ENCODE peak calls at places on chromosome 2, in five cellular contexts. F, R, O, L and U are unnamed samples.

GRCh38 chr2:157257312-157258252 is at the start of gene GALNT5:
- DNase-seq in L (peak; percentile 74), R (no peak), F (no peak), O (no peak), U (no peak)

GRCh38 chr2:73730810-73731209 is 6.3 kb downstream of the TPRKB start:
- DNase-seq in F (no peak), L (no peak), O (peak; percentile 40), R (no peak), U (peak; percentile 64)

GRCh38 chr2:19739256-19739655 is 162.5 kb downstream of the TTC32 start:
- DNase-seq in R (no peak), O (no peak), L (peak; percentile 46), F (no peak), U (no peak)

GRCh38 chr2:11312770-11313471 is 31.5 kb downstream of the ROCK2 start:
- DNase-seq in R (no peak), O (no peak), L (no peak), F (no peak), U (no peak)

GRCh38 chr2:238638982-238639341 is 208.9 kb upstream of the TWIST2 start:
- DNase-seq in L (no peak), F (no peak), R (peak; percentile 87), O (no peak), U (no peak)

GRCh38 chr2:64748561-64748960 is 94.8 kb upstream of the SERTAD2 start:
- DNase-seq in R (no peak), O (no peak), L (no peak), F (no peak), U (no peak)

GRCh38 chr2:126543081-126543480 is 112.9 kb upstream of the GYPC start:
- DNase-seq in L (no peak), R (no peak), F (no peak), O (no peak), U (no peak)

GRCh38 chr2:38523728-38524437 is 78.8 kb downstream of the HNRNPLL start:
- DNase-seq in F (no peak), O (no peak), L (no peak), R (no peak), U (no peak)

GRCh38 chr2:159202568-159203071 is 83.9 kb downstream of the WDSUB1 start:
- DNase-seq in L (peak; percentile 100), F (no peak), O (peak; percentile 80), R (no peak), U (peak; percentile 34)

GRCh38 chr2:239721531-239721930 is 303.6 kb downstream of the NDUFA10 start:
- DNase-seq in L (no peak), F (no peak), O (no peak), R (no peak), U (no peak)

GRCh38 chr2:120852200-120852815 is 116.6 kb downstream of the GLI2 start:
- DNase-seq in R (no peak), F (no peak), L (no peak), O (no peak), U (no peak)

GRCh38 chr2:1636791-1637415 is 107.4 kb downstream of the PXDN start:
- DNase-seq in O (no peak), R (no peak), L (no peak), F (no peak), U (no peak)

GRCh38 chr2:32009479-32010256 is 1.1 kb downstream of the MEMO1 start:
- DNase-seq in F (no peak), R (no peak), L (no peak), O (peak; percentile 20), U (peak; percentile 40)

DNA sequence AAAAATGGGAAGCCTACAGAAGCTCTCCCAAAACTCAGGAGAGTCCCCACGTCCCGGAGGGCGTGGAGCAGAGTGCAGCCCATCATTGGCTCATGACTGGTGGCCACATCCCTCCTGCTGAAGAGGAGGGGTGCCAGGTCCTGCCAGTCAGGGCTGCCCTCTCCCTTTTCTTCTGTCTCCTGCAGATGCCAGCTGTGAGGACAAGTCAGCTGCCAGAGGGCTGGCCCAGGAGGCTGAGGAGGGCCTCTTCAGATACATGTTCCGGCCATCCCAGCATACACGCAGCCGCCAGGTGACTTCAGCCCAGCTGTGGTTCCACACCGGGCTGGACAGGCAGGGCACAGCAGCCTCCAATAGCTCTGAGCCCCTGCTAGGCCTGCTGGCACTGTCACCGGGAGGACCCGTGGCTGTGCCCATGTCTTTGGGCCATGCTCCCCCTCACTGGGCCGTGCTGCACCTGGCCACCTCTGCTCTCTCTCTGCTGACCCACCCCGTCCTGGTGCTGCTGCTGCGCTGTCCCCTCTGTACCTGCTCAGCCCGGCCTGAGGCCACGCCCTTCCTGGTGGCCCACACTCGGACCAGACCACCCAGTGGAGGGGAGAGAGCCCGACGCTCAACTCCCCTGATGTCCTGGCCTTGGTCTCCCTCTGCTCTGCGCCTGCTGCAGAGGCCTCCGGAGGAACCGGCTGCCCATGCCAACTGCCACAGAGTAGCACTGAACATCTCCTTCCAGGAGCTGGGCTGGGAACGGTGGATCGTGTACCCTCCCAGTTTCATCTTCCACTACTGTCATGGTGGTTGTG is 2.6 kb downstream of the INHA start:
- DNase-seq in F (no peak), O (no peak), R (no peak), L (no peak), U (no peak)
- H3K27me3 ChIP-seq in F (peaks cover 62% of the 10 kb centered on the region), O (no peaks in the 10 kb centered on the region), R (peaks cover 45% of the 10 kb centered on the region), L (peaks cover 14% of the 10 kb centered on the region), U (peaks cover 52% of the 10 kb centered on the region)

GRCh38 chr2:170344663-170345099 is 166.7 kb downstream of the MYO3B start:
- DNase-seq in R (no peak), L (no peak), F (no peak), O (no peak), U (no peak)

GRCh38 chr2:170350929-170351826 is 173.2 kb downstream of the MYO3B start:
- DNase-seq in L (no peak), O (no peak), F (no peak), R (no peak), U (no peak)

GRCh38 chr2:170341684-170342631 is 164.0 kb downstream of the MYO3B start:
- DNase-seq in F (no peak), R (no peak), L (no peak), O (no peak), U (no peak)

GRCh38 chr2:170340693-170341068 is 162.7 kb downstream of the MYO3B start:
- DNase-seq in R (no peak), F (no peak), L (no peak), O (no peak), U (no peak)

DNA sequence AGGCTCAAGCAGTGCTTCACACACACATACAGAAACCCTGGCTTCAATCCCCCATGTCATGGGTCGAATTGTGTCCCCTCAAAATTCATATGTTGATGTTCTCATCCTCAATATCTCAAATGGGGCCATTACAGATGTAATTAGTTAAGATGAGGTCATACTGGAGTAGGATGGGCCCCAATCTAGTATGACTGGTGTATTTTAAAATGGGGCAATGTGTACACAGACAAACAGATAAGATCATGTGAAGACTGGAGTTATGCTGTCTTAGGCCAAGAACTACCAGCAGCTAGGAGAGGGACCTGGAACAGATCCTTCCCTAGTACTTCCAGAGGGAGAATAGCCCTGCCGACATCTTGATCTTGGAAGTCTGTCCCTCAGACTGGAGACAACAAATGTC is 167.7 kb downstream of the MYO3B start:
- DNase-seq in R (no peak), O (no peak), F (no peak), L (no peak), U (no peak)
- H3K27ac ChIP-seq in R (no peak overlapping the region), O (no peak overlapping the region), F (no peak overlapping the region), L (no peak overlapping the region), U (no peak overlapping the region)

GRCh38 chr2:10076511-10076910 is 3.7 kb downstream of the CYS1 start:
- DNase-seq in O (no peak), R (no peak), F (no peak), L (no peak), U (no peak)
- H3K27me3 ChIP-seq in O (no peaks in the 10 kb centered on the region), R (peaks cover 8% of the 10 kb centered on the region), F (peaks cover 85% of the 10 kb centered on the region), L (peaks cover 53% of the 10 kb centered on the region), U (peaks cover 35% of the 10 kb centered on the region)

GRCh38 chr2:16136461-16137035 is 196.2 kb downstream of the MYCN start:
- DNase-seq in F (no peak), O (no peak), R (peak; percentile 29), L (no peak), U (no peak)

GRCh38 chr2:16135913-16136310 is 195.6 kb downstream of the MYCN start:
- DNase-seq in F (no peak), L (no peak), R (peak; percentile 84), O (no peak), U (no peak)

GRCh38 chr2:16134436-16135165 is 194.3 kb downstream of the MYCN start:
- DNase-seq in O (no peak), L (no peak), R (peak; percentile 82), F (no peak), U (no peak)

GRCh38 chr2:16137080-16137755 is 196.9 kb downstream of the MYCN start:
- DNase-seq in R (peak; percentile 62), L (no peak), F (no peak), O (no peak), U (no peak)

GRCh38 chr2:16135196-16135912 is 195.0 kb downstream of the MYCN start:
- DNase-seq in L (no peak), R (peak; percentile 84), F (no peak), O (no peak), U (no peak)
- H3K27ac ChIP-seq in L (no peak overlapping the region), R (no peak overlapping the region), F (no peak overlapping the region), O (no peak overlapping the region), U (no peak overlapping the region)

DNA sequence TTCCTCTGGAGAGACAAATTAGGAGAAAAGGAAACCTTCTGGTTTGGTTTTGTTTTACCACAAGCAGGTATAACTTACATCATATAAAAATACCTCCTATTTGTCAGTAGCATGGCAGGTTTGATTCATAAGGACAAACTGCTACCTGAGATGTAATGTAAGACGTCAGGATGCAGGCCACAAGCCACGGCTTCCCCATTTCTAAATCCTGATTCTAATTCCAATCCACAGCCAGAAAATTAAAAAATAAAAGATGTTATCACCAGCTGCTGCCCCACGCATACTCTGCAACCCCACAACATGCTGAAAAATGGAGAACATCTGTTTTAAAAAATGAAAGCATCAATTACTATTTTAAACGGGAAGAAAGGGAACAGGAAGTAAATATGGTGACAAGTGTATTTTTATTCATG is 197.6 kb downstream of the BCL11A start:
- DNase-seq in L (no peak), R (no peak), F (no peak), O (no peak), U (no peak)
- H3K27me3 ChIP-seq in L (no peaks in the 10 kb centered on the region), R (no peaks in the 10 kb centered on the region), F (no peaks in the 10 kb centered on the region), O (no peaks in the 10 kb centered on the region), U (no peaks in the 10 kb centered on the region)